ENCODE peak calls at places on chromosomes 2 and 18, in nine cellular contexts. O is HCT116, X is SK-N-SH, K is A549, J is HepG2, Q is GM23338, V is GM12878, I is K562, N is HL-60. M is an unnamed sample.

GRCh38 chr2:112253261-112253807 is 1.5 kb downstream of the ZC3H8 start:
- DNase-seq in J (no peak), V (no peak), Q (no peak), K (no peak), O (no peak), N (no peak), I (no peak), X (no peak), M (no peak)

GRCh38 chr2:20931346-20931745 is 108.4 kb upstream of the LDAH start:
- DNase-seq in X (no peak), J (no peak), N (no peak), I (no peak), Q (no peak), O (no peak), K (no peak), V (no peak), M (no peak)

GRCh38 chr2:164028764-164029534 is 293.1 kb upstream of the FIGN start:
- DNase-seq in Q (peak; percentile 13), O (no peak), X (no peak), J (no peak), I (no peak), N (no peak), K (no peak), V (no peak), M (no peak)

GRCh38 chr2:236870401-236870800 is 215.3 kb upstream of the COPS8 start:
- DNase-seq in J (no peak), O (no peak), N (no peak), I (no peak), Q (no peak), K (no peak), X (no peak), V (no peak), M (no peak)

GRCh38 chr2:2142350-2142749 is 188.7 kb downstream of the MYT1L start:
- DNase-seq in V (no peak), X (no peak), N (no peak), K (no peak), I (no peak), O (no peak), Q (no peak), J (no peak), M (no peak)

GRCh38 chr2:42830922-42831574 is 38.7 kb upstream of the HAAO start:
- DNase-seq in K (no peak), I (no peak), V (no peak), N (no peak), J (no peak), O (no peak), X (no peak), Q (no peak), M (no peak)

GRCh38 chr18:32730620-32731021 is 42.2 kb downstream of the KLHL14 start:
- DNase-seq in K (no peak), Q (no peak), J (no peak), V (peak; percentile 30), X (no peak), O (no peak), I (no peak), N (no peak), M (peak; percentile 38)

GRCh38 chr2:55176094-55176415 is 56.0 kb downstream of the CLHC1 start:
- DNase-seq in N (no peak), X (no peak), O (no peak), I (no peak), V (no peak), K (no peak), J (no peak), Q (no peak), M (no peak)

DNA sequence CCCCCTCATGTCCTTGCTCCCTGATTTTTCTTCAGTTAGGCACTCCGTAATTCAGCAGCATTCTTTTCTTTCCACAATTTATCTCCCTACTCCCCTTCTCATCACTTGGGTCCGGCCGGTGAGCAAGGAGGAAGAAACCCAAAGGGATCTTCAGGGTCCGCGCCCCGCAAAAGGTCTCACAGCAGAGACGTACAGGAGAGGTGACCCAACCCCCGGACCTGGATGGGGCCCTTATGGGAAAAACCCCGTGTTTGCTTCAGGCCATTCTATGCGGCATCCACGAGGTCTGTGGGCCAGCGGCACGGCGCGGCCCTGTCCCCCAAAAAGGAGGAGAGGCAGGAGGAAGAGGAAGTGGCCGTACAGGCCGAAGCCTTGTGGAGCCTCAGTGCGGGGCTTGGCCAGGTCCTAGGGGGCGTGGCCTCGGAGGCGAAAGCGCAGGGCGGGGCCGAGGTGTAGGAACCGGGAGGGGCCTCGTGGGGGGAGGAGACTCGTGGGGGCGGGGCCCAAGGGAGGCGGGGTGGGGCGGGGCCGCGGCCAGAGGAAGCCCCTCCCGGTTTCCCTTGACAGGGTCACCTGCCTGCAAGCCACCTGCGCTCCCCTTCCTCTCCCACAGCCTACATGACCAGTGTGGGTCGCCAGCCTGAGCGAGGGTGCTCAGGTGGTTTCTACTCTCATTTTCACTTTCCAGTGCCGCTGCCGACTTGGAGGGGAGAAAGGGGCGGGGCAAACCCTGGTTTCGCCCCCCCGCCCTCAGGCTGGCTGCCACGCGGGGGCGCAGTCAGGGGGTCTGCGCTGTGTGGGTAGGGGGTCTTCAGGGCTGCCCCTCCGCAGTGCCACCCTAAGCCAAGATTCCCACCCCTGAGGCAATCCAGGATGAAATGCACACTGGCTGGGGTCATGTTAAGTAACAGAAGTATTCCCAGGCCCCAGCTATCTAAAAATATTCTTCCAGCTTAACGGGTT is 156.4 kb upstream of the XPO1 start:
- DNase-seq in J (peak; percentile 65), K (peak; percentile 64), I (peak; percentile 98), O (peak; percentile 78), N (peak; percentile 89), V (peak; percentile 78), X (peak; percentile 97), Q (peak; percentile 98), M (no peak)
- TF ChIP-seq REST in J (no peak), K (no peak), I (no peak), O (no peak), N (no peak), V (no peak), X (no peak), Q (no peak), M (no peak)

DNA sequence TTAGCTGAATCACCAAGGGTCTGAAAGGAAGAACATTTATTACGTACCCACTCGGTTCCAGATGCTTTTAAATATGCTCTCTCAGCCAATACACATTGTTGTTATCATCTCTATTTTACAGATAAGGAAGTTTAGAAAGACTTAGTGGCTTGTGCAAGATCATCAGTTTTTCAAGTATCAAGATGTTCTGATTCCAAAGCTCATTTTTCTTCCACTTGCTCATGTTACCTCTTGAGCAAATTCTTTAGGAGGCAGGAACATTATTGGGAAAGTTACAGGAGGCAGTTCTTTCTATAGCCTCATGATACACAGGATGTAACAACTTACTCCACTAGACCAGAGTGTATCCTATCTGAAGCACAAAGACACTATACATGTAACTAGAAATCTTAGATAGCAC is 64.9 kb upstream of the MMADHC start:
- DNase-seq in J (no peak), N (no peak), V (no peak), O (no peak), X (no peak), Q (no peak), I (no peak), K (no peak), M (no peak)
- H3K4me3 ChIP-seq in J (no peak overlapping the region), N (no peak overlapping the region), V (no peak overlapping the region), O (no peak overlapping the region), X (no peak overlapping the region), Q (no peak overlapping the region), I (no peak overlapping the region), K (no peak overlapping the region), M (no peak overlapping the region)

GRCh38 chr18:1779587-1779986 is 791.7 kb downstream of the METTL4 start:
- DNase-seq in O (no peak), J (no peak), N (no peak), Q (no peak), I (no peak), X (no peak), K (no peak), V (no peak), M (no peak)

GRCh38 chr18:1778496-1779178 is 792.7 kb downstream of the METTL4 start:
- DNase-seq in O (no peak), X (no peak), I (no peak), N (no peak), J (no peak), Q (no peak), V (no peak), K (no peak), M (no peak)

DNA sequence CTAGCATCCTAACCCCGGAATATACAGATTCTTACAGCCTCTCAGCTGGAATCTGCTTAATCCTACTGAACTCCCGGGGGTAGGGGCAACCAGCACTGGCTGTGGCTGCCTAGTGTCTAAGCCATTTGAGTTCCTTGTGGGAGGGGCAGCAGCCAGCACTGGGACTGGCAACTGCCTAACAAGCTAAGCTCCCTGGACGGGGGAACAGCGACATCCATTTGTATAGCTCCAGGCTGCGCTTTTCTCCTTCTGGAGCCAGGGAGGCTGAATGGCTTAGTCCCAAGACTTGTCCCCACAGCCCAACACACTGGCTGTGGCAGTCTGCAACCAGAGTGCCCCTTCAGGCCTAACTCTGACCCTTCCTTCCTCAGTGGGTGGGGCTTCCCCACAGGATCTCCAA is 787.2 kb downstream of the METTL4 start:
- DNase-seq in Q (peak; percentile 4), I (no peak), J (no peak), O (no peak), V (no peak), X (no peak), N (no peak), K (no peak), M (no peak)
- TF ChIP-seq REST in Q (no peak), I (no peak), J (no peak), O (no peak), V (no peak), X (no peak), N (no peak), K (no peak), M (no peak)

GRCh38 chr2:167293172-167293781 is 405.0 kb downstream of the XIRP2 start:
- DNase-seq in N (no peak), X (no peak), V (no peak), Q (peak; percentile 45), J (no peak), O (no peak), K (no peak), I (no peak), M (no peak)

GRCh38 chr2:167294775-167295140 is 406.5 kb downstream of the XIRP2 start:
- DNase-seq in X (no peak), J (no peak), V (no peak), N (no peak), I (no peak), K (no peak), Q (no peak), O (no peak), M (peak; percentile 7)

GRCh38 chr2:167294031-167294774 is 405.9 kb downstream of the XIRP2 start:
- DNase-seq in I (no peak), J (no peak), O (no peak), N (no peak), V (no peak), Q (peak; percentile 73), K (no peak), X (peak; percentile 67), M (no peak)

GRCh38 chr2:167289651-167290410 is 401.6 kb downstream of the XIRP2 start:
- DNase-seq in I (no peak), J (no peak), O (no peak), Q (no peak), N (no peak), X (no peak), K (no peak), V (no peak), M (no peak)

DNA sequence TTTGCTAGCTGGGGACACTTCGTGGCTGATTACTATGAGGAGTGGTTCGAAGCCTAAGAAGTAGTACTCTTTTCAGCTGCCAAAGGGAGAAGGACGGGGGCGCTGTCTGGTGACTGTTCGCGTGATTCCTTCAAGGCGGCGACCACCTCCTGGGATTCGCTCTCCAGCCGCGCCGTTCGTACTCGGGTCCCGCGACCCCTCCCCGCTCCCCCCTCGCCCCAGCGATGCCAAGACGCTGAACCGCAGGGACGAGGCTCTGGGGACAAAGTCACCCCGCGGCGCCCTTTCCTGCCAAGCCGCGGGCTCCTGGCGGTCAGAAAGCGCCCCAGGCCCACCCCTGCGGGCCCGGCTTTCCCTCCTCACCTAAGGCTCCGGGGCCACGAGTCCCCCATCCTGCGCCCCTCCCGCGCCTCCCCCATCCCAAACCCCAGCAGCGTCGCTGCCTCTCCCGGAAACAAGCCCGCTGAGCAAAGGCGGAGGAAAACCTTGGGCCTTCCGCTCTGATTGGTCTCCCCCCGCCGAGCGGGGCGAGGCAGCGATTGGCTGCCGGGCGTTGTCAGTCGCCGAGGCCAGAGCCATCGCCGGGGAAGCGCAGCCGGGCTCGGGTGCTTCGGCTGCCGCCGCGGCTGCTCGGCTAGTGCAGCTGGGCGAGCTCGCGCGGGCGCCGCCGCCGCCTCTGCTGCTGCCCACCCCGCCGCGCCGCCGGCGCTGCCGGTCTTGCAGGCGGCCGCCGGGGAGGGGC is 404.3 kb downstream of the XIRP2 start:
- DNase-seq in I (peak; percentile 53), Q (peak; percentile 97), J (peak; percentile 64), N (no peak), V (no peak), K (peak; percentile 81), O (peak; percentile 52), X (peak; percentile 96), M (peak; percentile 59)
- H3K4me3 ChIP-seq in I (peak within 1 kb of the TSS; percentile 37), Q (peak within 1 kb of the TSS; percentile 69), J (peak within 1 kb of the TSS; percentile 76), N (peak within 1 kb of the TSS; percentile 48), V (peak within 1 kb of the TSS; percentile 55), K (peak within 1 kb of the TSS; percentile 73), O (peak within 1 kb of the TSS; percentile 59), X (peak within 1 kb of the TSS; percentile 71), M (peak within 1 kb of the TSS; percentile 54)

M was measured in Panc1.